ENCODE peak calls at places on chromosome 1, in seven cellular contexts. H, S, J, E, M, V and N are unnamed samples. For H3K4me1, the result is how much of the 10 kb centered on the place peaks cover.

GRCh38 chr1:29122662-29122986 is 1.1 kb downstream of the TMEM200B start:
- DNase-seq in H (no peak), S (no peak), J (peak), E (peak), M (peak), V (no peak), N (no peak)

GRCh38 chr1:66876664-66877063 is 48.0 kb downstream of the DNAI4 start:
- DNase-seq in H (no peak), S (no peak), J (no peak), E (no peak), M (no peak), V (no peak), N (no peak)

GRCh38 chr1:212557739-212558664 is 50.6 kb upstream of the ATF3 start:
- DNase-seq in H (no peak), S (peak), J (peak), E (peak), M (peak), V (peak), N (no peak)

GRCh38 chr1:183757061-183757460 is 47.9 kb upstream of the RGL1 start:
- DNase-seq in H (no peak), S (no peak), J (peak), E (no peak), M (no peak), V (no peak), N (no peak)

GRCh38 chr1:165824269-165824643 is 3.2 kb upstream of the UCK2 start:
- DNase-seq in H (no peak), S (no peak), J (no peak), E (no peak), M (no peak), V (no peak), N (no peak)

GRCh38 chr1:28458237-28459228 is 47.3 kb upstream of the RCC1 start:
- DNase-seq in H (no peak), S (no peak), J (no peak), E (no peak), M (no peak), V (no peak), N (no peak)

GRCh38 chr1:13801232-13801631 is 101.2 kb downstream of the PRDM2 start:
- DNase-seq in H (no peak), S (peak), J (no peak), E (no peak), M (no peak), V (no peak), N (no peak)

GRCh38 chr1:227245613-227246320 is 72.5 kb downstream of the CDC42BPA start:
- DNase-seq in H (no peak), S (no peak), J (no peak), E (no peak), M (no peak), V (no peak), N (no peak)

GRCh38 chr1:19437911-19438310 is 47.4 kb downstream of the CAPZB start:
- DNase-seq in H (no peak), S (no peak), J (peak), E (no peak), M (no peak), V (no peak), N (no peak)

GRCh38 chr1:184986250-184986649 is 11.9 kb upstream of the NIBAN1 start:
- DNase-seq in H (no peak), S (no peak), J (peak), E (no peak), M (no peak), V (no peak), N (no peak)

GRCh38 chr1:22321917-22322316 is 129.7 kb upstream of the ZBTB40 start:
- DNase-seq in H (no peak), S (no peak), J (no peak), E (no peak), M (no peak), V (no peak), N (no peak)

GRCh38 chr1:189656628-189657027 is 821.0 kb downstream of the BRINP3 start:
- DNase-seq in H (no peak), S (no peak), J (no peak), E (no peak), M (no peak), V (no peak), N (no peak)

GRCh38 chr1:46131727-46132528 is 501 bp downstream of the PIK3R3 start:
- DNase-seq in H (peak), S (peak), J (peak), E (no peak), M (no peak), V (peak), N (peak)

GRCh38 chr1:230503741-230504140 is 77.6 kb upstream of the PGBD5 start:
- DNase-seq in H (no peak), S (no peak), J (no peak), E (no peak), M (no peak), V (no peak), N (no peak)

GRCh38 chr1:39720094-39720999 is 18.3 kb upstream of the PPIE start:
- DNase-seq in H (peak), S (no peak), J (peak), E (peak), M (no peak), V (peak), N (no peak)

GRCh38 chr1:201356236-201356635 is 21.2 kb downstream of the TNNT2 start:
- DNase-seq in H (no peak), S (no peak), J (no peak), E (no peak), M (no peak), V (no peak), N (no peak)

GRCh38 chr1:112247971-112248370 is 148.0 kb upstream of the CTTNBP2NL start:
- DNase-seq in H (no peak), S (no peak), J (no peak), E (no peak), M (no peak), V (no peak), N (no peak)

GRCh38 chr1:229088711-229089110 is 182.2 kb upstream of the RAB4A start:
- DNase-seq in H (no peak), S (no peak), J (no peak), E (no peak), M (no peak), V (no peak), N (no peak)

GRCh38 chr1:156752843-156753486 is 1.5 kb upstream of the HDGF start:
- DNase-seq in H (no peak), S (no peak), J (peak), E (no peak), M (no peak), V (no peak), N (no peak)

GRCh38 chr1:56520202-56520601 is 59.2 kb downstream of the PLPP3 start:
- DNase-seq in H (no peak), S (no peak), J (no peak), E (no peak), M (no peak), V (no peak), N (no peak)

GRCh38 chr1:1080951-1081310 is 6.8 kb upstream of the RNF223 start:
- DNase-seq in H (no peak), S (no peak), J (no peak), E (no peak), M (peak), V (no peak), N (peak)

GRCh38 chr1:192766876-192767275 is 42.0 kb upstream of the RGS2 start:
- DNase-seq in H (no peak), S (no peak), J (no peak), E (peak), M (no peak), V (no peak), N (peak)

GRCh38 chr1:43978551-43979260 is at the start of gene B4GALT2:
- DNase-seq in H (peak), S (no peak), J (no peak), E (no peak), M (no peak), V (peak), N (peak)

GRCh38 chr1:9452516-9453158 is 86.6 kb upstream of the SLC25A33 start:
- DNase-seq in H (no peak), S (no peak), J (no peak), E (no peak), M (peak), V (no peak), N (no peak)

GRCh38 chr1:245691897-245692296 is 537.1 kb downstream of the KIF26B start:
- DNase-seq in H (no peak), S (no peak), J (no peak), E (no peak), M (no peak), V (no peak), N (no peak)

GRCh38 chr1:109639063-109639840 is 16.6 kb upstream of the GSTM4 start:
- DNase-seq in H (no peak), S (no peak), J (no peak), E (no peak), M (no peak), V (no peak), N (no peak)

GRCh38 chr1:67583462-67583950 is 101.5 kb upstream of the GADD45A start:
- DNase-seq in H (no peak), S (no peak), J (no peak), E (no peak), M (no peak), V (no peak), N (no peak)

DNA sequence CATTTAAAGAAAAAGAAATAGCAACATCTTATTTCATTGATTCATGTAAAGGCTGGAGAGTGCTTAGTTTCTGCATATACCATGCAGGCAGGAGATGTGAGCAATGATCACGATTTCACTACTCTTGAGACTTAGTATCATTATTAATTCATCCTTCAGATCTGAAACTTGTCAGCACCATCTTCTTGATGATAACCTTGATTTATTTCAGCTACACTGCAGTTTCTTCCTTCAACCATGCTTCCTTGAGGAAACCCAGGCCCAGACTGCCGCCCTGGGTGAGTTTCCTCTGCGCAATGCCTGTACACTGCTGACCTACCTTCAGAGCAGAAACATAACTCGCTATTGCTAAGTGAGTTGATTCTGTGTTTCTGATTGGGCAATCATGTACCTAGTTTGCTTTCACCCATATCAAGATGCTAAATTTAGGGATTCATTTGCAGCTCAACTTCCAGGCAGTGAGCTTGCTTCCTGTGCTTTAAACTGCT is 13.5 kb upstream of the BCL10 start:
- DNase-seq in H (no peak), S (no peak), J (no peak), E (no peak), M (no peak), V (no peak), N (no peak)
- H3K4me3 ChIP-seq in H (no peak), S (no peak), J (no peak), E (no peak), M (no peak), V (no peak), N (no peak)

GRCh38 chr1:232622981-232623380 is 7.0 kb downstream of the SIPA1L2 start:
- DNase-seq in H (no peak), S (no peak), J (no peak), E (peak), M (no peak), V (no peak), N (no peak)
- H3K4me1 ChIP-seq in H (under half), S (under half), J (under half), E (under half), M (under half), V (under half), N (under half)

DNA sequence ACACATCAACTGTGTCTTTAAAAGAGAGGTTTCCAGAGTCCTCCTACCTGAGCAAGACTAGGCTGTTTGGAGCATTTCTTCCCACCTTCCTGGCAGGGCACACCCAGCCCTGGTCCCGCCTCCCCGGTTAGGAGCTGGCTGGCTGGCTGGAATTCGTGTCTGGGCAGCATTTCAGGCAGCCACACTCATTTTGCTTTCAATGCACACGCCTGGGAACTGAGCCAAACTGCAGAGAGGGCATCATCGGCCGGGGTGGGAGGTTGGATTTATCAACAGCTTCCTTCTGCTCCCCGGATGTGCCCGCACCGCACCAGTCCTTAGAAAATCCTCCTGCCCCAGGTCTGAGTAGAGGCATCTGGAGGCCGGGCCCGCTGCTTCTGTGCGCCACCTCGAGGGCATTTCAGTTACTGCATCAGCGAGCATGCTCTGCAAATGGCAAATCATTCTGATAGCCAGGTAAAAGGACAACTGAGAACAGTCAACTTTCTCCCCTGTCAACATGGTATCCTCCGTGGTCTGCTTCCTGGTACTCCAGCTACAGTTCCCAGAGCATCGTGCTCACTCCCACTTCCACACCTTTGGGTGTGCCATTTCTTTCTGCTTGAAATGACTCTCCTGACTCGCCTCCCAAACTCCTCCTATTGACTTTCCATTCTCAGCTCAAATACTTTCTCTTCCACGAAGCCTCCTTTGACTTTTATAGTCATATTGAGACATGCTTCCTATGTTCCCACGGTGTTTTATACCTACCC is 20.6 kb downstream of the TCEA3 start:
- DNase-seq in H (peak), S (peak), J (peak), E (peak), M (peak), V (peak), N (peak)
- H3K4me3 ChIP-seq in H (no peak), S (no peak), J (no peak), E (no peak), M (no peak), V (peak), N (peak)

GRCh38 chr1:195238313-195238712 is 1369.9 kb downstream of the KCNT2 start:
- DNase-seq in H (no peak), S (no peak), J (no peak), E (no peak), M (no peak), V (no peak), N (no peak)
- H3K4me1 ChIP-seq in H (under half), S (under half), J (under half), E (under half), M (under half), V (under half), N (under half)

DNA sequence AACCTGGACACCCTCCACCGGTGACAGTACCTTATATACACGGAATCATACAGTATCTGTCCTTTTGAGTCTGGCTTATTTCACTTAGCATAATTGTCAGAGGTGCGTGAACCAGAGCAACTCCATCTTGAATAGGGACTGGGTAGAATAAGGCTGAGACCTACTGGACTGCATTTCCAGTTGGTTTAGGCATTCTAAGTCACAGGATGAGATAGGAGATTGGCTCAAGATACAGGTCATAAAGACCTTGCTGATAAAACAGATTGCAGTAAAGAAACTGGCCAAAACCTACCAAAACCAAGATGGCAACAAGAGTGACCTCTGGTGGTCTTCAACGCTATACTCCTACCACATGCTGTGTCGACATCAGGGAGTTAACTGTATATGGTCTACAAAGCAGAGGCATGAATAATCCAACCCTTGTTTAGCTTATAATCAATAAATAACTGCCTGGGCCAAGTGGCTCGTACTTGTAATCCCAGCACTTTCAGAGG is 1.4 kb upstream of the FDPS start:
- DNase-seq in H (peak), S (no peak), J (peak), E (peak), M (no peak), V (no peak), N (peak)
- H3K4me3 ChIP-seq in H (no peak), S (no peak), J (no peak), E (no peak), M (no peak), V (no peak), N (no peak)

DNA sequence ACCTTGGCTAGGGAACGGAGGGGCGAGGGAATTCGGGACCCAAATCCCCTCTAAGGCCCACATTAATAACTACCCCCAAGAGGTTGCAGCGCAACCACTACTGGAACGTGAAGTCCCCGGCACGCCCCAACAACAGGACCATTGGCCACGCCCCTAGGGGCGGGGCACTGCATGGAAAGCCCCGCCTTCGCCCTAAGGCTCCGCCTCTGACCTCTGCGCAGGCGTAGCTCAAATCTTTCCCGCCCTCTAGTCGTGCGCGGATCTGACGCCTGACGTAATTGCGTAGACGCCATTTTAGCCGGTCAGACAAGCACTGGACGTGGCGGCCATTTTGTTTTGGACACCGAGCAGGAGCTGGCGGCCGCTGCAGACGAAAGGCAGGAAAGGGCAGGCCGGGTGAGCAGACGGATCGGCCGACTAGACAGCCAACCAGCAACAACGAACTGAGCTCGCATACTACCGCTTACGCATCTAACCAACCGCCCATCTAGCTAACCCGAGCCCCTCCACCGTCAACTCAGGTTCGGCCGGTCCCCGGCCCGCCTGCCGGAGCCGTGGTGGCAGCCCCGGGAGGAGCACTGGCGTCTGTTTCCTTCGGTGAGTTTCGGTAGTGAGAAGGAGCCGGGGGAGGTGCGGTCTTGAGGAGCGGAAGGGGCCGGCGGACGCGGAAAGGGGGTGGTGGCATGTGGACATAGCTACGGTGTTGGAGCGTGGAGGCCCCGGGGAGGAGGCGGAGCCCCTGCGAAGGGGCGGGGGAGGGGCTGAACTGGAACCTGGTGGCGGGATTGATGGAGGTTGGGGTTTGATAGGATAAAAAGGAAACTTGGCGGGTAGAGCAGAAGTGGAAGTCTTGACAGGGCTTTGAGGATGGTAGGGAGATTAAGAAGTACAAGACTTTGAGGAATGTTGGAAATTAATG is at the start of gene CHTOP:
- DNase-seq in H (peak), S (peak), J (peak), E (peak), M (peak), V (peak), N (peak)
- H3K4me1 ChIP-seq in H (under half), S (under half), J (under half), E (under half), M (under half), V (under half), N (under half)

GRCh38 chr1:2290595-2291510 is 62.7 kb downstream of the SKI start:
- DNase-seq in H (peak), S (peak), J (peak), E (no peak), M (no peak), V (peak), N (no peak)

GRCh38 chr1:2288308-2288707 is 60.2 kb downstream of the SKI start:
- DNase-seq in H (no peak), S (no peak), J (no peak), E (no peak), M (no peak), V (no peak), N (no peak)

GRCh38 chr1:2289607-2290006 is 61.5 kb downstream of the SKI start:
- DNase-seq in H (no peak), S (no peak), J (no peak), E (no peak), M (no peak), V (no peak), N (no peak)

GRCh38 chr1:2288816-2289536 is 60.9 kb downstream of the SKI start:
- DNase-seq in H (no peak), S (no peak), J (no peak), E (no peak), M (no peak), V (no peak), N (no peak)

GRCh38 chr1:2290171-2290578 is 62.1 kb downstream of the SKI start:
- DNase-seq in H (no peak), S (no peak), J (no peak), E (no peak), M (no peak), V (no peak), N (no peak)
- H3K4me3 ChIP-seq in H (peak), S (peak), J (no peak), E (no peak), M (no peak), V (no peak), N (no peak)

GRCh38 chr1:207868252-207868768 is 42.6 kb downstream of the CD34 start:
- DNase-seq in H (peak), S (peak), J (peak), E (no peak), M (peak), V (no peak), N (peak)

GRCh38 chr1:207863893-207864535 is 46.9 kb downstream of the CD34 start:
- DNase-seq in H (peak), S (no peak), J (no peak), E (no peak), M (no peak), V (no peak), N (no peak)

GRCh38 chr1:207868769-207869721 is 41.9 kb downstream of the CD34 start:
- DNase-seq in H (peak), S (peak), J (peak), E (peak), M (peak), V (peak), N (peak)

GRCh38 chr1:207867136-207868081 is 43.5 kb downstream of the CD34 start:
- DNase-seq in H (peak), S (peak), J (peak), E (no peak), M (peak), V (no peak), N (no peak)

DNA sequence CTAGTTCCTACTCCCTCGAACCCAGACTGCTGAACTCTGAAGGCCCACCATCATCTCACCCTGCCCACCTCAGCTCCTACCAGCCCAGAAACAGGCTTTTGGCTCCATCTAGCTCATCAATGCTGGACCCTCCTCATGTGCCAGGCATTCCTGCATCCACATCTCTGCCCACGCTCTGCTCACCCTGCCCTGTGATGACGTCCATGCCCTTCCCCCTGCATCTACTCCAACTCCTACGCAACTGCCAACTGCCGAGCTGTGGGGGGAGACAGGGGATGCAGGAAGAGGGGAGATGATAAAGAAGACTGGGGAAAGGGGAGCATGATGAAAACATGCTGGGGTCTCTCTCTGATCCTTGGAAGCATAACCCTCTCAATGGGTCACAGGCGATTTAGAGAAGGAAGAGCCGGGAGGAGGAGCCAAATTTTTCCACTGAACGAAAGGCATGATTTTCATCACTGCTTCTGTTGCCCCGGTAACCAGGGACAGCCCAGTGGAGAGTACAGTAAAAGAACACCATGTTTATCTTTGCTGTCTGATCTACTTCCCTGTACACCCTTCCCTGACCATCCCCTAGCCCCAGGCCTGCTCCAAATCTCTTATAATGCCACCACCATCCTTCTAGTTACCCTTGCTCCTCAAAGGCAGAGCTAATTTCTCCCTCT is 44.3 kb downstream of the CD34 start:
- DNase-seq in H (no peak), S (peak), J (peak), E (no peak), M (peak), V (no peak), N (no peak)
- H3K4me1 ChIP-seq in H (under half), S (under half), J (under half), E (under half), M (under half), V (under half), N (under half)